ENCODE peak calls at places on chromosomes 12 and 14, in seven cellular contexts. One of them, this sample, is unnamed.

GRCh38 chr12:13701502-13701901 is 279.9 kb downstream of the GRIN2B start:
- DNase-seq in body of pancreas: no peak
- DNase-seq in stimulated activated CD8-positive, alpha-beta memory T cell treated with anti-CD3 and anti-CD28 coated beads, Interleukin-7, amount 100 ng/mL, for 1 hour: no peak
- DNase-seq in A549: no peak
- DNase-seq in NCI-H1092 treated with DMSO at 0.1 percent for 48 hours: no peak
- DNase-seq in Caki2: no peak
- DNase-seq in choroid plexus epithelial cell: no peak
- DNase-seq in this sample: no peak

GRCh38 chr12:113831016-113831415 is 135.1 kb downstream of the RBM19 start:
- DNase-seq in Caki2: no peak
- DNase-seq in choroid plexus epithelial cell: peak; percentile 56
- DNase-seq in NCI-H1092 treated with DMSO at 0.1 percent for 48 hours: no peak
- DNase-seq in body of pancreas: no peak
- DNase-seq in stimulated activated CD8-positive, alpha-beta memory T cell treated with anti-CD3 and anti-CD28 coated beads, Interleukin-7, amount 100 ng/mL, for 1 hour: no peak
- DNase-seq in A549: no peak
- DNase-seq in this sample: no peak

GRCh38 chr14:59377485-59377884 is 87.7 kb downstream of the GPR135 start:
- DNase-seq in NCI-H1092 treated with DMSO at 0.1 percent for 48 hours: no peak
- DNase-seq in body of pancreas: no peak
- DNase-seq in choroid plexus epithelial cell: peak; percentile 27
- DNase-seq in A549: no peak
- DNase-seq in Caki2: no peak
- DNase-seq in stimulated activated CD8-positive, alpha-beta memory T cell treated with anti-CD3 and anti-CD28 coated beads, Interleukin-7, amount 100 ng/mL, for 1 hour: no peak
- DNase-seq in this sample: no peak

GRCh38 chr14:28758253-28758915 is 8.2 kb upstream of the FOXG1 start:
- DNase-seq in A549: no peak
- DNase-seq in stimulated activated CD8-positive, alpha-beta memory T cell treated with anti-CD3 and anti-CD28 coated beads, Interleukin-7, amount 100 ng/mL, for 1 hour: no peak
- DNase-seq in body of pancreas: no peak
- DNase-seq in NCI-H1092 treated with DMSO at 0.1 percent for 48 hours: no peak
- DNase-seq in choroid plexus epithelial cell: no peak
- DNase-seq in Caki2: no peak
- DNase-seq in this sample: no peak

GRCh38 chr12:28710882-28711281 is 438.2 kb upstream of the FAR2 start:
- DNase-seq in NCI-H1092 treated with DMSO at 0.1 percent for 48 hours: no peak
- DNase-seq in body of pancreas: no peak
- DNase-seq in Caki2: no peak
- DNase-seq in A549: no peak
- DNase-seq in choroid plexus epithelial cell: peak; percentile 91
- DNase-seq in stimulated activated CD8-positive, alpha-beta memory T cell treated with anti-CD3 and anti-CD28 coated beads, Interleukin-7, amount 100 ng/mL, for 1 hour: no peak
- DNase-seq in this sample: no peak

GRCh38 chr12:14774944-14775651 is 28.2 kb downstream of the WBP11 start:
- DNase-seq in body of pancreas: peak; percentile 64
- DNase-seq in Caki2: peak; percentile 54
- DNase-seq in NCI-H1092 treated with DMSO at 0.1 percent for 48 hours: no peak
- DNase-seq in A549: peak; percentile 33
- DNase-seq in choroid plexus epithelial cell: peak; percentile 65
- DNase-seq in stimulated activated CD8-positive, alpha-beta memory T cell treated with anti-CD3 and anti-CD28 coated beads, Interleukin-7, amount 100 ng/mL, for 1 hour: no peak
- DNase-seq in this sample: no peak

GRCh38 chr14:43204816-43205215 is 1302.3 kb downstream of the FSCB start:
- DNase-seq in stimulated activated CD8-positive, alpha-beta memory T cell treated with anti-CD3 and anti-CD28 coated beads, Interleukin-7, amount 100 ng/mL, for 1 hour: no peak
- DNase-seq in NCI-H1092 treated with DMSO at 0.1 percent for 48 hours: no peak
- DNase-seq in choroid plexus epithelial cell: peak; percentile 30
- DNase-seq in Caki2: no peak
- DNase-seq in body of pancreas: no peak
- DNase-seq in A549: no peak
- DNase-seq in this sample: no peak

GRCh38 chr14:29618323-29619067 is 309.2 kb downstream of the PRKD1 start:
- DNase-seq in A549: no peak
- DNase-seq in Caki2: no peak
- DNase-seq in body of pancreas: peak; percentile 59
- DNase-seq in NCI-H1092 treated with DMSO at 0.1 percent for 48 hours: no peak
- DNase-seq in choroid plexus epithelial cell: no peak
- DNase-seq in stimulated activated CD8-positive, alpha-beta memory T cell treated with anti-CD3 and anti-CD28 coated beads, Interleukin-7, amount 100 ng/mL, for 1 hour: no peak
- DNase-seq in this sample: no peak

GRCh38 chr12:54125950-54126695 is 62.7 kb downstream of the SMUG1 start:
- DNase-seq in Caki2: no peak
- DNase-seq in body of pancreas: peak; percentile 25
- DNase-seq in stimulated activated CD8-positive, alpha-beta memory T cell treated with anti-CD3 and anti-CD28 coated beads, Interleukin-7, amount 100 ng/mL, for 1 hour: no peak
- DNase-seq in choroid plexus epithelial cell: no peak
- DNase-seq in A549: no peak
- DNase-seq in NCI-H1092 treated with DMSO at 0.1 percent for 48 hours: peak; percentile 48
- DNase-seq in this sample: no peak

GRCh38 chr14:29227631-29228030 is 461.0 kb downstream of the FOXG1 start:
- DNase-seq in choroid plexus epithelial cell: peak; percentile 68
- DNase-seq in stimulated activated CD8-positive, alpha-beta memory T cell treated with anti-CD3 and anti-CD28 coated beads, Interleukin-7, amount 100 ng/mL, for 1 hour: no peak
- DNase-seq in body of pancreas: no peak
- DNase-seq in Caki2: no peak
- DNase-seq in NCI-H1092 treated with DMSO at 0.1 percent for 48 hours: no peak
- DNase-seq in A549: no peak
- DNase-seq in this sample: no peak

GRCh38 chr14:102451064-102451352 is 58.6 kb downstream of the ANKRD9 start:
- DNase-seq in NCI-H1092 treated with DMSO at 0.1 percent for 48 hours: no peak
- DNase-seq in choroid plexus epithelial cell: no peak
- DNase-seq in Caki2: no peak
- DNase-seq in A549: no peak
- DNase-seq in stimulated activated CD8-positive, alpha-beta memory T cell treated with anti-CD3 and anti-CD28 coated beads, Interleukin-7, amount 100 ng/mL, for 1 hour: no peak
- DNase-seq in body of pancreas: no peak
- DNase-seq in this sample: no peak

GRCh38 chr14:61178226-61179060 is 102.7 kb downstream of the TMEM30B start:
- DNase-seq in NCI-H1092 treated with DMSO at 0.1 percent for 48 hours: no peak
- DNase-seq in choroid plexus epithelial cell: peak; percentile 97
- DNase-seq in body of pancreas: peak; percentile 11
- DNase-seq in stimulated activated CD8-positive, alpha-beta memory T cell treated with anti-CD3 and anti-CD28 coated beads, Interleukin-7, amount 100 ng/mL, for 1 hour: no peak
- DNase-seq in Caki2: peak; percentile 97
- DNase-seq in A549: peak; percentile 84
- DNase-seq in this sample: no peak

GRCh38 chr12:32155911-32156585 is 49.4 kb downstream of the BICD1 start:
- DNase-seq in NCI-H1092 treated with DMSO at 0.1 percent for 48 hours: no peak
- DNase-seq in stimulated activated CD8-positive, alpha-beta memory T cell treated with anti-CD3 and anti-CD28 coated beads, Interleukin-7, amount 100 ng/mL, for 1 hour: no peak
- DNase-seq in Caki2: no peak
- DNase-seq in A549: no peak
- DNase-seq in choroid plexus epithelial cell: no peak
- DNase-seq in body of pancreas: no peak
- DNase-seq in this sample: no peak

GRCh38 chr14:97946291-97946690 is 1149.1 kb downstream of the VRK1 start:
- DNase-seq in body of pancreas: no peak
- DNase-seq in stimulated activated CD8-positive, alpha-beta memory T cell treated with anti-CD3 and anti-CD28 coated beads, Interleukin-7, amount 100 ng/mL, for 1 hour: no peak
- DNase-seq in NCI-H1092 treated with DMSO at 0.1 percent for 48 hours: no peak
- DNase-seq in choroid plexus epithelial cell: no peak
- DNase-seq in Caki2: no peak
- DNase-seq in A549: no peak
- DNase-seq in this sample: no peak

GRCh38 chr12:42143401-42144173 is 1.1 kb downstream of the GXYLT1 start:
- DNase-seq in NCI-H1092 treated with DMSO at 0.1 percent for 48 hours: peak; percentile 38
- DNase-seq in body of pancreas: no peak
- DNase-seq in stimulated activated CD8-positive, alpha-beta memory T cell treated with anti-CD3 and anti-CD28 coated beads, Interleukin-7, amount 100 ng/mL, for 1 hour: no peak
- DNase-seq in A549: no peak
- DNase-seq in Caki2: no peak
- DNase-seq in choroid plexus epithelial cell: peak; percentile 54
- DNase-seq in this sample: no peak

GRCh38 chr14:70735043-70735442 is 74.3 kb downstream of the MAP3K9 start:
- DNase-seq in A549: no peak
- DNase-seq in choroid plexus epithelial cell: peak; percentile 38
- DNase-seq in Caki2: no peak
- DNase-seq in NCI-H1092 treated with DMSO at 0.1 percent for 48 hours: peak; percentile 49
- DNase-seq in body of pancreas: no peak
- DNase-seq in stimulated activated CD8-positive, alpha-beta memory T cell treated with anti-CD3 and anti-CD28 coated beads, Interleukin-7, amount 100 ng/mL, for 1 hour: no peak
- DNase-seq in this sample: no peak

GRCh38 chr12:24975425-24975824 is 26.5 kb upstream of the BCAT1 start:
- DNase-seq in A549: no peak
- DNase-seq in choroid plexus epithelial cell: no peak
- DNase-seq in stimulated activated CD8-positive, alpha-beta memory T cell treated with anti-CD3 and anti-CD28 coated beads, Interleukin-7, amount 100 ng/mL, for 1 hour: no peak
- DNase-seq in body of pancreas: peak; percentile 24
- DNase-seq in Caki2: no peak
- DNase-seq in NCI-H1092 treated with DMSO at 0.1 percent for 48 hours: no peak
- DNase-seq in this sample: no peak

GRCh38 chr14:104194716-104195115 is 56.3 kb downstream of the KIF26A start:
- DNase-seq in stimulated activated CD8-positive, alpha-beta memory T cell treated with anti-CD3 and anti-CD28 coated beads, Interleukin-7, amount 100 ng/mL, for 1 hour: no peak
- DNase-seq in NCI-H1092 treated with DMSO at 0.1 percent for 48 hours: no peak
- DNase-seq in Caki2: no peak
- DNase-seq in A549: no peak
- DNase-seq in choroid plexus epithelial cell: no peak
- DNase-seq in body of pancreas: no peak
- DNase-seq in this sample: no peak